ENCODE peak calls at places on chromosomes 16 and 17, in six cellular contexts. Z, A, Y, C, J and X are unnamed samples.

GRCh38 chr17:17545031-17545820 is 46.3 kb downstream of the PEMT start:
- DNase-seq in Z (no peak), A (no peak), Y (no peak), C (no peak), J (no peak), X (peak; percentile 57)

GRCh38 chr16:9518054-9518453 is 426.6 kb downstream of the HAPSTR1 start:
- DNase-seq in Z (no peak), A (no peak), Y (no peak), C (no peak), J (no peak), X (no peak)

GRCh38 chr17:43070872-43071271 is 45.8 kb downstream of the RND2 start:
- DNase-seq in Z (no peak), A (no peak), Y (no peak), C (no peak), J (no peak), X (no peak)

GRCh38 chr17:16354585-16354984 is 1.3 kb upstream of the CENPV start:
- DNase-seq in Z (no peak), A (no peak), Y (peak; percentile 54), C (no peak), J (no peak), X (no peak)

GRCh38 chr17:16652847-16653366 is 743 bp downstream of the ZNF624 start:
- DNase-seq in Z (peak; percentile 9), A (peak; percentile 14), Y (no peak), C (no peak), J (no peak), X (no peak)

GRCh38 chr17:82528484-82529265 is 9.1 kb downstream of the FOXK2 start:
- DNase-seq in Z (no peak), A (peak; percentile 29), Y (peak; percentile 52), C (no peak), J (no peak), X (peak; percentile 24)

GRCh38 chr17:10368561-10368960 is 4.2 kb downstream of the MYH13 start:
- DNase-seq in Z (no peak), A (no peak), Y (no peak), C (no peak), J (no peak), X (no peak)

GRCh38 chr17:78058001-78058400 is 70.6 kb downstream of the TMC6 start:
- DNase-seq in Z (no peak), A (no peak), Y (no peak), C (no peak), J (no peak), X (no peak)

GRCh38 chr17:2337152-2337810 is at the start of gene SGSM2:
- DNase-seq in Z (peak; percentile 38), A (peak; percentile 65), Y (peak; percentile 62), C (no peak), J (peak; percentile 59), X (peak; percentile 34)

GRCh38 chr17:51559778-51560177 is 299.4 kb downstream of the UTP18 start:
- DNase-seq in Z (no peak), A (no peak), Y (no peak), C (no peak), J (no peak), X (no peak)

GRCh38 chr17:4450710-4451316 is 17.1 kb downstream of the SPNS3 start:
- DNase-seq in Z (no peak), A (no peak), Y (no peak), C (no peak), J (no peak), X (no peak)

GRCh38 chr17:41655611-41656111 is 31.3 kb upstream of the KRT17 start:
- DNase-seq in Z (peak; percentile 63), A (no peak), Y (peak; percentile 85), C (no peak), J (no peak), X (no peak)

GRCh38 chr17:80360396-80360795 is 54.6 kb upstream of the ENDOV start:
- DNase-seq in Z (no peak), A (no peak), Y (no peak), C (no peak), J (no peak), X (no peak)

GRCh38 chr16:52680993-52681392 is 134.1 kb upstream of the TOX3 start:
- DNase-seq in Z (no peak), A (no peak), Y (no peak), C (no peak), J (no peak), X (no peak)

GRCh38 chr16:4298761-4299522 is 16.9 kb upstream of the GLIS2 start:
- DNase-seq in Z (peak; percentile 97), A (peak; percentile 90), Y (peak; percentile 90), C (no peak), J (no peak), X (peak; percentile 94)

GRCh38 chr16:1913327-1914083 is 4.7 kb downstream of the HS3ST6 start:
- DNase-seq in Z (no peak), A (no peak), Y (no peak), C (no peak), J (no peak), X (no peak)

GRCh38 chr17:38451840-38452529 is 23.7 kb downstream of the ARHGAP23 start:
- DNase-seq in Z (peak; percentile 97), A (peak; percentile 94), Y (peak; percentile 97), C (peak; percentile 88), J (no peak), X (peak; percentile 94)

GRCh38 chr16:85514601-85515318 is 98.4 kb upstream of the GSE1 start:
- DNase-seq in Z (peak; percentile 74), A (peak; percentile 91), Y (no peak), C (no peak), J (peak; percentile 38), X (peak; percentile 92)

GRCh38 chr16:25747160-25747758 is 55.5 kb downstream of the HS3ST4 start:
- DNase-seq in Z (peak; percentile 60), A (no peak), Y (peak; percentile 48), C (no peak), J (peak; percentile 56), X (no peak)

GRCh38 chr17:75765981-75766380 is 989 bp upstream of the GALK1 start:
- DNase-seq in Z (no peak), A (no peak), Y (peak; percentile 71), C (no peak), J (no peak), X (no peak)

GRCh38 chr16:72501739-72502653 is 330.0 kb upstream of the PMFBP1 start:
- DNase-seq in Z (peak; percentile 80), A (peak; percentile 76), Y (peak; percentile 43), C (no peak), J (peak; percentile 65), X (peak; percentile 79)

GRCh38 chr16:3094289-3095027 is 4.6 kb downstream of the ZSCAN10 start:
- DNase-seq in Z (peak; percentile 79), A (peak; percentile 47), Y (no peak), C (no peak), J (no peak), X (peak; percentile 23)

GRCh38 chr16:49441366-49441780 is 67.8 kb downstream of the C16orf78 start:
- DNase-seq in Z (peak; percentile 91), A (no peak), Y (peak; percentile 87), C (no peak), J (no peak), X (no peak)

GRCh38 chr16:3971261-3971660 is 90.7 kb upstream of the CREBBP start:
- DNase-seq in Z (no peak), A (peak; percentile 92), Y (no peak), C (no peak), J (no peak), X (peak; percentile 98)

GRCh38 chr17:67469208-67469980 is 92.3 kb downstream of the PITPNC1 start:
- DNase-seq in Z (no peak), A (no peak), Y (peak; percentile 62), C (no peak), J (no peak), X (peak; percentile 28)

GRCh38 chr17:18961634-18962493 is 9.9 kb downstream of the SLC5A10 start:
- DNase-seq in Z (peak; percentile 56), A (peak; percentile 67), Y (no peak), C (no peak), J (no peak), X (peak; percentile 43)

GRCh38 chr17:66737524-66737923 is 97.4 kb upstream of the CACNG5 start:
- DNase-seq in Z (peak; percentile 79), A (peak; percentile 56), Y (peak; percentile 79), C (peak; percentile 19), J (peak; percentile 21), X (peak; percentile 49)

GRCh38 chr17:46928472-46929261 is 5.7 kb downstream of the GOSR2 start:
- DNase-seq in Z (no peak), A (peak; percentile 71), Y (no peak), C (no peak), J (no peak), X (no peak)
- H2BK5ac ChIP-seq in Z (no peak overlapping the region), A (no peak overlapping the region), Y (no peak overlapping the region), C (no peak overlapping the region), J (no peak overlapping the region), X (no peak overlapping the region)

DNA sequence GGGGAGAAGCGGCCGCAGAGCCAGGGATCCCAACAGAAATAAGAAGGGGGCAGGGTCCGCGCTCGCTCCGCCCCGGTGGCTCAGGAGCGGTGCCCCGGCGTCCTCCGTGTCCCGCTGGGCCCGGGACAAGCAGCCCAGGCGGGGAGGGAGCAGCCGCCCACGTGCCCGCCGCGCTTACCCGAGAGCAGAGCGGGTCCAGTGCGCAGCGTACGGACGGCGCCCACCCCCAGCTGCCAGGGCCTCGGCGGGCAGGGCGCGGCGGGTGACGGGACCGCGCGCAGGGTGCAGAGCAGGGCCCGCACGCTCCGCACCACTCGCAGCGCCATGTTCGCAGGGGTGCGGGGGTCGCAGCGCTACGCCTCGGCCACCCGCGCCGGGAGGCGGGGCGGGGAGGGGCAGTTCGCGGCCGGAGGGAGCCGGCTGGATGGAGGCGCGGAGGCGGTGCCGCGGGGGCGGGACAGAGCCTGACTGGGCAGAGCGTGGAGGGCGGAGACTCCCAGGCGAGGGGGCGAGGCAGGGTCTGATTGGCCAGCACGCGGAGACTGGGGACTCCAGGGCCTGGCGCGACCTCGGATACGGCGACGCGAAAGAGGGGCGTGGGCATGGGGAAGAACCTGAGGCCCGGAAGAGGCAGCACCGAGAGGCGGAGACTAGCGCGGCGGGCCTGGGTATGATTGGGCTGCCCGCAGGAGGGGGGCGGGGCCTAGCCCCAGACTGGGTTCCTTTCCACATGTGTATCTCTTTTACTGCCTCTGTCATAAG is at the start of gene GCSH:
- DNase-seq in Z (peak; percentile 99), A (peak; percentile 98), Y (peak; percentile 100), C (peak; percentile 94), J (peak; percentile 95), X (peak; percentile 98)
- H2BK5ac ChIP-seq in Z (no peak within 1 kb of the TSS), A (no peak within 1 kb of the TSS), Y (no peak within 1 kb of the TSS), C (peak within 1 kb of the TSS; percentile 52), J (peak within 1 kb of the TSS; percentile 98), X (no peak within 1 kb of the TSS)

GRCh38 chr16:65975049-65975708 is 391.3 kb upstream of the CDH5 start:
- DNase-seq in Z (peak; percentile 70), A (peak; percentile 42), Y (no peak), C (no peak), J (no peak), X (peak; percentile 86)
- H2BK5ac ChIP-seq in Z (no peak overlapping the region), A (no peak overlapping the region), Y (no peak overlapping the region), C (no peak overlapping the region), J (no peak overlapping the region), X (peak overlapping the region; percentile 35)

DNA sequence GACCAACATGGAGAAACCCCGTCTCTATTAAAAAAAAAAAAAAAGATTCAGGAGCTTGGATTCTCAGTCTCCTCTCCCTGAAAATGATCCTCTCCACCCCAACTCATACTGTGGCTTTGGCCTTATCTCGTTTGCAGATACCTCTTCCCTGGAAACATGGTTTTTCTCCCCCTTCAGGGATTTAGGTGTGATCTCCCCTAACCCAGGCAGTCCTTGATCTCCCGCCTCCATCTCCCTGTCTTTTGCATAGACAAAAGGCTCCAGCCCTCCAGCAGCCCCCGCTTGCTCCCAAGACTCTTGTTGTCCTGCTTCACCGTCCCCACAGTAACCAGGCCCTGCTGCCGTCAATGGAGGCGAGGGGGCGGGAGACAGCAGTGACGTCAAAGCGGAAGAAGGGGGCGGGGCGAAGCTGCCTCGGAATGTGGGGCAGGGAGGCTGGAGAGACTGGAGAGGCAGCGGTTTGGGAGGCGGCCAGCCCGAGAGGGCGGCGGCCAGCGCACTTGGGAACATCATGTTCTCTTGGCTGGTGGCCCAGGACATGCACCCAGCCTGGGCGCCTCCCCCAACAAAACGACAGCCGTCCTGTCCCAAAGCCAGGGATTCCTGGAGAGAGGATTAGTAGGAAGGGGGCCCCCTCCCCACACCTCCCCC is 1.9 kb upstream of the PER1 start:
- DNase-seq in Z (peak; percentile 98), A (peak; percentile 99), Y (peak; percentile 99), C (peak; percentile 75), J (peak; percentile 97), X (peak; percentile 98)
- H2BK5ac ChIP-seq in Z (peak overlapping the region; percentile 72), A (peak overlapping the region; percentile 78), Y (no peak overlapping the region), C (peak overlapping the region; percentile 68), J (peak overlapping the region; percentile 46), X (peak overlapping the region; percentile 73)